ENCODE peak calls at places on chromosomes 16 and 17, in four cellular contexts. One of them, this sample, is unnamed.

GRCh38 chr17:13597723-13598347 is 3.9 kb downstream of the HS3ST3A1 start:
- DNase-seq in K562: no peak
- DNase-seq in HCT116: peak; percentile 27
- DNase-seq in SK-N-SH: peak; percentile 54
- DNase-seq in this sample: peak; percentile 66

GRCh38 chr17:36851230-36851629 is 86.0 kb upstream of the LHX1 start:
- DNase-seq in K562: no peak
- DNase-seq in HCT116: no peak
- DNase-seq in SK-N-SH: no peak
- DNase-seq in this sample: no peak

GRCh38 chr16:85573696-85574641 is 39.2 kb upstream of the GSE1 start:
- DNase-seq in K562: peak; percentile 74
- DNase-seq in HCT116: no peak
- DNase-seq in SK-N-SH: peak; percentile 93
- DNase-seq in this sample: peak; percentile 78

GRCh38 chr16:85352221-85352620 is 239.9 kb upstream of the CIBAR2 start:
- DNase-seq in K562: no peak
- DNase-seq in HCT116: no peak
- DNase-seq in SK-N-SH: no peak
- DNase-seq in this sample: no peak

GRCh38 chr16:11494433-11494832 is 92.3 kb downstream of the LITAF start:
- DNase-seq in K562: no peak
- DNase-seq in HCT116: no peak
- DNase-seq in SK-N-SH: no peak
- DNase-seq in this sample: no peak

GRCh38 chr16:78607465-78607864 is 508.0 kb downstream of the WWOX start:
- DNase-seq in K562: no peak
- DNase-seq in HCT116: no peak
- DNase-seq in SK-N-SH: no peak
- DNase-seq in this sample: no peak

GRCh38 chr17:37359682-37360188 is 16.1 kb upstream of the C17orf78 start:
- DNase-seq in K562: no peak
- DNase-seq in HCT116: no peak
- DNase-seq in SK-N-SH: no peak
- DNase-seq in this sample: no peak

GRCh38 chr17:80221401-80221800 is 1.2 kb downstream of the SLC26A11 start:
- DNase-seq in K562: no peak
- DNase-seq in HCT116: no peak
- DNase-seq in SK-N-SH: no peak
- DNase-seq in this sample: no peak

GRCh38 chr17:79050591-79050990 is 24.0 kb upstream of the ENGASE start:
- DNase-seq in K562: no peak
- DNase-seq in HCT116: no peak
- DNase-seq in SK-N-SH: no peak
- DNase-seq in this sample: no peak

GRCh38 chr16:86519649-86520316 is 9.5 kb downstream of the FOXF1 start:
- DNase-seq in K562: peak; percentile 76
- DNase-seq in HCT116: peak; percentile 63
- DNase-seq in SK-N-SH: peak; percentile 82
- DNase-seq in this sample: peak; percentile 71

GRCh38 chr17:82008941-82009405 is 13.7 kb downstream of the CENPX start:
- DNase-seq in K562: no peak
- DNase-seq in HCT116: no peak
- DNase-seq in SK-N-SH: no peak
- DNase-seq in this sample: no peak

GRCh38 chr17:35731932-35732805 is 730 bp downstream of the RASL10B start:
- DNase-seq in K562: no peak
- DNase-seq in HCT116: no peak
- DNase-seq in SK-N-SH: peak; percentile 77
- DNase-seq in this sample: no peak

GRCh38 chr16:80746231-80746630 is 58.2 kb downstream of the CDYL2 start:
- DNase-seq in K562: no peak
- DNase-seq in HCT116: no peak
- DNase-seq in SK-N-SH: no peak
- DNase-seq in this sample: no peak

GRCh38 chr16:8892101-8892575 is 10.0 kb downstream of the LITAFD start:
- DNase-seq in K562: no peak
- DNase-seq in HCT116: no peak
- DNase-seq in SK-N-SH: no peak
- DNase-seq in this sample: no peak

GRCh38 chr16:2296662-2297505 is 29.0 kb upstream of the RNPS1 start:
- DNase-seq in K562: peak; percentile 76
- DNase-seq in HCT116: peak; percentile 8
- DNase-seq in SK-N-SH: peak; percentile 82
- DNase-seq in this sample: no peak

GRCh38 chr16:2853531-2854073 is 4.4 kb downstream of the PRSS22 start:
- DNase-seq in K562: no peak
- DNase-seq in HCT116: no peak
- DNase-seq in SK-N-SH: peak; percentile 34
- DNase-seq in this sample: no peak

GRCh38 chr16:63720848-63721247 is 1401.0 kb downstream of the CDH11 start:
- DNase-seq in K562: no peak
- DNase-seq in HCT116: no peak
- DNase-seq in SK-N-SH: no peak
- DNase-seq in this sample: no peak

GRCh38 chr16:57667069-57667525 is 1.0 kb upstream of the ADGRG3 start:
- DNase-seq in K562: no peak
- DNase-seq in HCT116: no peak
- DNase-seq in SK-N-SH: no peak
- DNase-seq in this sample: no peak

GRCh38 chr17:45170976-45171337 is 9.3 kb downstream of the HEXIM2 start:
- DNase-seq in K562: no peak
- DNase-seq in HCT116: peak; percentile 44
- DNase-seq in SK-N-SH: peak; percentile 54
- DNase-seq in this sample: peak; percentile 56

GRCh38 chr17:44977740-44978584 is 9.9 kb upstream of the C1QL1 start:
- DNase-seq in K562: no peak
- DNase-seq in HCT116: no peak
- DNase-seq in SK-N-SH: no peak
- DNase-seq in this sample: no peak

GRCh38 chr17:45320931-45321461 is 4.2 kb upstream of the MAP3K14 start:
- DNase-seq in K562: peak; percentile 75
- DNase-seq in HCT116: peak; percentile 85
- DNase-seq in SK-N-SH: no peak
- DNase-seq in this sample: peak; percentile 31

GRCh38 chr17:14525551-14526455 is 224.9 kb downstream of the HS3ST3B1 start:
- DNase-seq in K562: no peak
- DNase-seq in HCT116: no peak
- DNase-seq in SK-N-SH: no peak
- DNase-seq in this sample: no peak

GRCh38 chr17:22171631-22172030 is 479.3 kb downstream of the KCNJ18 start:
- DNase-seq in K562: no peak
- DNase-seq in HCT116: no peak
- DNase-seq in SK-N-SH: no peak
- DNase-seq in this sample: no peak

GRCh38 chr17:82152556-82153294 is 54.7 kb upstream of the FASN start:
- DNase-seq in K562: no peak
- DNase-seq in HCT116: no peak
- DNase-seq in SK-N-SH: no peak
- DNase-seq in this sample: peak; percentile 84

GRCh38 chr17:79811036-79811887 is 14.4 kb upstream of the CBX8 start:
- DNase-seq in K562: peak; percentile 76
- DNase-seq in HCT116: peak; percentile 50
- DNase-seq in SK-N-SH: peak; percentile 97
- DNase-seq in this sample: no peak

GRCh38 chr16:1210461-1210860 is 14.6 kb downstream of the TPSG1 start:
- DNase-seq in K562: no peak
- DNase-seq in HCT116: no peak
- DNase-seq in SK-N-SH: no peak
- DNase-seq in this sample: no peak

GRCh38 chr17:42407289-42407836 is 15.7 kb downstream of the CAVIN1 start:
- DNase-seq in K562: peak; percentile 48
- DNase-seq in HCT116: no peak
- DNase-seq in SK-N-SH: peak; percentile 86
- DNase-seq in this sample: peak; percentile 93

GRCh38 chr16:88264641-88265285 is 118.0 kb upstream of the ZNF469 start:
- DNase-seq in K562: peak; percentile 83
- DNase-seq in HCT116: peak; percentile 85
- DNase-seq in SK-N-SH: no peak
- DNase-seq in this sample: peak; percentile 95

GRCh38 chr17:8103549-8103948 is 14.8 kb downstream of the ALOXE3 start:
- DNase-seq in K562: no peak
- DNase-seq in HCT116: no peak
- DNase-seq in SK-N-SH: no peak
- DNase-seq in this sample: no peak

GRCh38 chr17:14429084-14429483 is 128.2 kb downstream of the HS3ST3B1 start:
- DNase-seq in K562: no peak
- DNase-seq in HCT116: no peak
- DNase-seq in SK-N-SH: no peak
- DNase-seq in this sample: no peak

GRCh38 chr16:22728167-22728836 is 85.7 kb upstream of the HS3ST2 start:
- DNase-seq in K562: no peak
- DNase-seq in HCT116: no peak
- DNase-seq in SK-N-SH: peak; percentile 64
- DNase-seq in this sample: no peak

GRCh38 chr16:19227643-19228042 is 57.9 kb upstream of the CLEC19A start:
- DNase-seq in K562: no peak
- DNase-seq in HCT116: no peak
- DNase-seq in SK-N-SH: no peak
- DNase-seq in this sample: no peak

GRCh38 chr17:13522749-13523148 is 79.0 kb downstream of the HS3ST3A1 start:
- DNase-seq in K562: no peak
- DNase-seq in HCT116: no peak
- DNase-seq in SK-N-SH: no peak
- DNase-seq in this sample: no peak

GRCh38 chr16:57301126-57301817 is 16.8 kb upstream of the PLLP start:
- DNase-seq in K562: no peak
- DNase-seq in HCT116: no peak
- DNase-seq in SK-N-SH: no peak
- DNase-seq in this sample: no peak

GRCh38 chr16:68228652-68229051 is 7.3 kb downstream of the ESRP2 start:
- DNase-seq in K562: no peak
- DNase-seq in HCT116: no peak
- DNase-seq in SK-N-SH: no peak
- DNase-seq in this sample: no peak

GRCh38 chr16:68230176-68230571 is 5.8 kb downstream of the ESRP2 start:
- DNase-seq in K562: no peak
- DNase-seq in HCT116: no peak
- DNase-seq in SK-N-SH: no peak
- DNase-seq in this sample: no peak

GRCh38 chr16:68227183-68227793 is 8.6 kb downstream of the ESRP2 start:
- DNase-seq in K562: no peak
- DNase-seq in HCT116: no peak
- DNase-seq in SK-N-SH: peak; percentile 41
- DNase-seq in this sample: no peak

GRCh38 chr16:68229431-68230175 is 6.3 kb downstream of the ESRP2 start:
- DNase-seq in K562: peak; percentile 61
- DNase-seq in HCT116: no peak
- DNase-seq in SK-N-SH: peak; percentile 69
- DNase-seq in this sample: peak; percentile 75

DNA sequence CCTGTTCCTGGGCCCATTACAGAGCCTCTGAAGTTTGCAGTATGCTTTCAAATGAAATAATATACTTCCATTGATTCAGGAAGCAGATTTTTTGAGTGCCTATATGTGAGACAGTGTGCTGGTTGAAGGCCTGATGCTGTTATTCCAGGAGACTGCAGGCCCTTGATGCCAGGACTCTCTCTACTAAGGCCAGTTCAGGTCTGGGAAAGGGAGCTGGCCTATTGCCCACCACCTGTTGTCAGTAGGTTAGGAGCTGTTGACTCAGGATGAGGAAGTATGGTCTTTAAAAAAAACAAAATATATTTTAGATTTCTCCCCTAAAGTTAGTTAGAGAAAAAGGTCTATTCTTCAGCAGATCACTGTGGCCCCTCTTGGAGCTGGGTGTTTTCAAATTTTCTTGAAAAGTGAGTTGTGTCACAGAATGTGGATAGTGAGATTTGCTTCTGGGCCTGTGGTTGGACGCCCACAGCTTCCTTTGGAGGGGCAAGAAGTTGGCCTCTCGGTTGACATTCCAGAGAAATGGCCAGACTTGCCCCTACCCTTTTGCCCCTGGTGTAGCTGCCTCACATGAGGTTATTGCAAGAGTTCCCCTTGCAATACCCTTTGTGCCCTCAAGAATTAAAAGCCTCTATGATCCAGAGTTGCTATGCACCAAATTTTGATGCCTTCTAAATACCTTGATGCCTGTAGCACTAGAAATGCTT is 7.9 kb downstream of the ESRP2 start:
- DNase-seq in K562: peak; percentile 11
- DNase-seq in HCT116: no peak
- DNase-seq in SK-N-SH: no peak
- DNase-seq in this sample: no peak
- TF ChIP-seq JUND in K562: no peak
- TF ChIP-seq JUND in HCT116: no peak
- TF ChIP-seq JUND in SK-N-SH: no peak
- TF ChIP-seq JUND in this sample: no peak

GRCh38 chr17:6639014-6639650 is 1.4 kb downstream of the KIAA0753 start:
- DNase-seq in K562: peak; percentile 53
- DNase-seq in HCT116: no peak
- DNase-seq in SK-N-SH: no peak
- DNase-seq in this sample: no peak
- TF ChIP-seq JUND in K562: no peak
- TF ChIP-seq JUND in HCT116: no peak
- TF ChIP-seq JUND in SK-N-SH: no peak
- TF ChIP-seq JUND in this sample: no peak

GRCh38 chr17:60944751-60945150 is 267.1 kb downstream of the BCAS3 start:
- DNase-seq in K562: no peak
- DNase-seq in HCT116: no peak
- DNase-seq in SK-N-SH: no peak
- DNase-seq in this sample: no peak

GRCh38 chr17:60939318-60939717 is 261.7 kb downstream of the BCAS3 start:
- DNase-seq in K562: no peak
- DNase-seq in HCT116: no peak
- DNase-seq in SK-N-SH: no peak
- DNase-seq in this sample: no peak

GRCh38 chr17:60941028-60941427 is 263.4 kb downstream of the BCAS3 start:
- DNase-seq in K562: no peak
- DNase-seq in HCT116: no peak
- DNase-seq in SK-N-SH: no peak
- DNase-seq in this sample: no peak
- TF ChIP-seq JUND in K562: no peak
- TF ChIP-seq JUND in HCT116: no peak
- TF ChIP-seq JUND in SK-N-SH: no peak
- TF ChIP-seq JUND in this sample: no peak

DNA sequence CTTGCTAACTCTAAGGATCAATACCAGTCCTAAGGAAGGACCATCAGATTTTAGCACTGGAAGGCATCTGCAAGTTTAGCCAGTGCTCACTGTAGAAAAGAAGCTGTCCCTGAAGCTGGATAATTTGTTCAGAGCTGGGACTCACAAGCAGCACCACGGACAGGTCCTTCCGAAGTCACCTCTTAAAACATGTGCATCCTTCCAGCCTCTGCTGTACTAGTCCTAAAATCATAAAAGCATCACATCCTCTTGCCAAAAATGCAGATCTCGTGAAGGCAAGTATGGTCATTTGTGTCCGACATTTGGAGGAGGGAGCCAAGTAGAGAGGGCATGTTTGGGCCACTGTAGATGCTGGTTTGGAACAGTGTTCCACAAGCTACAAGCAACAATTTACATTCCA is 506.9 kb downstream of the RBFOX1 start:
- DNase-seq in K562: no peak
- DNase-seq in HCT116: no peak
- DNase-seq in SK-N-SH: no peak
- DNase-seq in this sample: no peak
- TF ChIP-seq JUND in K562: no peak
- TF ChIP-seq JUND in HCT116: no peak
- TF ChIP-seq JUND in SK-N-SH: no peak
- TF ChIP-seq JUND in this sample: no peak

This sample was measured in T47D.